ENCODE peak calls at places on chromosomes 13 and 19, in nine cellular contexts. J is retinal pigment epithelial cell, X is body of pancreas, W is adrenal gland, D is GM12865, S is gastrocnemius medialis, A is hepatocyte, Q is PC-3, M is testis. Z is an unnamed sample.

GRCh38 chr19:52690395-52691214 is 44.2 kb downstream of the ZNF611 start:
- DNase-seq in J (peak), X (peak), W (peak), D (peak), S (peak), A (peak), Q (peak), M (peak), Z (peak)

GRCh38 chr13:45626731-45627374 is 11.3 kb upstream of the ERICH6B start:
- DNase-seq in J (no peak), X (no peak), W (no peak), D (no peak), S (no peak), A (no peak), Q (peak), M (no peak), Z (no peak)

GRCh38 chr13:40622761-40623160 is 43.7 kb downstream of the FOXO1 start:
- DNase-seq in J (peak), X (no peak), W (no peak), D (no peak), S (no peak), A (no peak), Q (no peak), M (no peak), Z (no peak)

GRCh38 chr13:113854238-113855011 is 9.5 kb downstream of the GAS6 start:
- DNase-seq in J (no peak), X (peak), W (peak), D (no peak), S (no peak), A (no peak), Q (no peak), M (peak), Z (no peak)

GRCh38 chr13:101552797-101553196 is 100.3 kb downstream of the ITGBL1 start:
- DNase-seq in J (no peak), X (no peak), W (no peak), D (no peak), S (no peak), A (no peak), Q (peak), M (no peak), Z (no peak)

GRCh38 chr13:79522583-79522982 is 41.6 kb downstream of the NDFIP2 start:
- DNase-seq in J (no peak), X (no peak), W (no peak), D (peak), S (peak), A (no peak), Q (peak), M (no peak), Z (no peak)

GRCh38 chr13:51873837-51874236 is 12.1 kb downstream of the CCDC70 start:
- DNase-seq in J (no peak), X (no peak), W (no peak), D (no peak), S (no peak), A (no peak), Q (no peak), M (no peak), Z (no peak)

GRCh38 chr19:4058696-4059492 is 7.8 kb downstream of the ZBTB7A start:
- DNase-seq in J (no peak), X (no peak), W (no peak), D (no peak), S (no peak), A (no peak), Q (no peak), M (no peak), Z (peak)

GRCh38 chr13:26968431-26969335 is 202.9 kb downstream of the USP12 start:
- DNase-seq in J (no peak), X (peak), W (peak), D (no peak), S (no peak), A (peak), Q (no peak), M (no peak), Z (no peak)

GRCh38 chr19:33193864-33194362 is at the start of gene LRP3:
- DNase-seq in J (no peak), X (peak), W (peak), D (no peak), S (peak), A (peak), Q (peak), M (peak), Z (peak)

GRCh38 chr19:34482380-34483250 is 1.1 kb downstream of the WTIP start:
- DNase-seq in J (no peak), X (no peak), W (peak), D (no peak), S (no peak), A (peak), Q (no peak), M (peak), Z (peak)

GRCh38 chr19:45424191-45425058 is 708 bp upstream of the ERCC1 start:
- DNase-seq in J (no peak), X (peak), W (peak), D (peak), S (peak), A (peak), Q (peak), M (peak), Z (peak)

GRCh38 chr19:49149652-49150105 is 5.5 kb downstream of the HRC start:
- DNase-seq in J (peak), X (peak), W (peak), D (no peak), S (no peak), A (peak), Q (peak), M (peak), Z (peak)

GRCh38 chr13:44866512-44866911 is 122.8 kb downstream of the NUFIP1 start:
- DNase-seq in J (no peak), X (no peak), W (no peak), D (no peak), S (no peak), A (no peak), Q (no peak), M (no peak), Z (no peak)

GRCh38 chr13:46982856-46983582 is 86.2 kb upstream of the HTR2A start:
- DNase-seq in J (no peak), X (no peak), W (no peak), D (peak), S (no peak), A (no peak), Q (no peak), M (no peak), Z (no peak)

GRCh38 chr13:93289842-93290241 is 63.2 kb downstream of the GPC6 start:
- DNase-seq in J (no peak), X (no peak), W (no peak), D (no peak), S (no peak), A (no peak), Q (no peak), M (no peak), Z (no peak)

GRCh38 chr13:71644579-71644978 is 222.4 kb downstream of the DACH1 start:
- DNase-seq in J (no peak), X (no peak), W (no peak), D (no peak), S (no peak), A (no peak), Q (no peak), M (no peak), Z (no peak)

GRCh38 chr13:101649490-101650126 is 197.1 kb downstream of the ITGBL1 start:
- DNase-seq in J (peak), X (no peak), W (no peak), D (no peak), S (no peak), A (peak), Q (peak), M (no peak), Z (no peak)

GRCh38 chr13:39540929-39541605 is 61.9 kb downstream of the LHFPL6 start:
- DNase-seq in J (no peak), X (no peak), W (no peak), D (no peak), S (no peak), A (no peak), Q (no peak), M (no peak), Z (no peak)

GRCh38 chr13:69603144-69603853 is 504.3 kb upstream of the ATXN8OS start:
- DNase-seq in J (no peak), X (no peak), W (no peak), D (no peak), S (no peak), A (no peak), Q (no peak), M (no peak), Z (no peak)

GRCh38 chr19:8305798-8306197 is 2.4 kb downstream of the CD320 start:
- DNase-seq in J (no peak), X (peak), W (peak), D (no peak), S (no peak), A (no peak), Q (no peak), M (no peak), Z (no peak)

GRCh38 chr19:50558449-50558848 is 9.8 kb downstream of the LRRC4B start:
- DNase-seq in J (no peak), X (no peak), W (no peak), D (no peak), S (no peak), A (no peak), Q (no peak), M (no peak), Z (no peak)

GRCh38 chr19:50556236-50557008 is 11.8 kb downstream of the LRRC4B start:
- DNase-seq in J (peak), X (peak), W (peak), D (peak), S (no peak), A (peak), Q (peak), M (peak), Z (peak)

GRCh38 chr19:50555447-50556235 is 12.6 kb downstream of the LRRC4B start:
- DNase-seq in J (no peak), X (no peak), W (no peak), D (no peak), S (no peak), A (no peak), Q (no peak), M (peak), Z (peak)

GRCh38 chr19:50558039-50558438 is 10.2 kb downstream of the LRRC4B start:
- DNase-seq in J (no peak), X (no peak), W (no peak), D (no peak), S (no peak), A (no peak), Q (no peak), M (no peak), Z (no peak)

DNA sequence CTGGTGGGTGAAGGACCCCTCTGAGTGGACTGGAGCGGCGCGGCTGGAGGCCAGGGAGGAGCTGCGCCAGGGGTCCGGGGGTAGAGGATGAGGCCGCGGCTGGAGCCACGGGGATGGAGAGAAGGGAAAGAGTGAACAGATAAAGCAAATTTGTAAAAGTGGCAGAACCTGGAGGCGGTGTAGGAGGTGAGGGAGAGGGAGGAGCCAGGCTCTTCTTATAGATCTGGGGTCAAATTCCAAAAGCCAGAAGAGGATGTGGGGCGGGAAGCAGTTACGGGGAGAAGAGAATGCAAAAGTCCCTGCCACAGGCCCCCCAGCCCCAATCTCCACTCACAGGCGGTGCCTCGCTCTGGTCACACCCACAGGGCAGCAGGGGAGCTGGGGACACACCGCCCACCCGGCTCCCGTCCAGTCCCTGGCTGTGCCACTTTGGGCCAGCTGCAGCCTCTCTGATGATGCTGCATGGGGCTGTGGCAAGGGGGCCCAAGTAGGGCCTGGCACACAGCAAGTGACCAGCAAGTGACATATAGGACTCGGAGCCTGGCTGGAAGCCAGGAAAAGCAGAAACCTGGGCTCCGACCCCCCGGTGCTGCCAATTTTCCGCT is 11.1 kb downstream of the LRRC4B start:
- DNase-seq in J (no peak), X (no peak), W (no peak), D (no peak), S (no peak), A (peak), Q (no peak), M (no peak), Z (peak)
- H3K4me3 ChIP-seq in J (no peak), X (no peak), W (no peak), D (no peak), S (no peak), A (no peak), Q (no peak), M (peak), Z (peak)

GRCh38 chr13:59475911-59476310 is 687.8 kb downstream of the DIAPH3 start:
- DNase-seq in J (no peak), X (no peak), W (no peak), D (no peak), S (no peak), A (no peak), Q (no peak), M (no peak), Z (no peak)

GRCh38 chr13:59478908-59479307 is 684.8 kb downstream of the DIAPH3 start:
- DNase-seq in J (peak), X (no peak), W (no peak), D (no peak), S (no peak), A (no peak), Q (no peak), M (no peak), Z (peak)

GRCh38 chr13:59479629-59480028 is 684.1 kb downstream of the DIAPH3 start:
- DNase-seq in J (no peak), X (no peak), W (no peak), D (no peak), S (no peak), A (no peak), Q (no peak), M (no peak), Z (peak)

GRCh38 chr13:59476376-59476775 is 687.4 kb downstream of the DIAPH3 start:
- DNase-seq in J (no peak), X (no peak), W (no peak), D (no peak), S (no peak), A (no peak), Q (no peak), M (no peak), Z (no peak)

DNA sequence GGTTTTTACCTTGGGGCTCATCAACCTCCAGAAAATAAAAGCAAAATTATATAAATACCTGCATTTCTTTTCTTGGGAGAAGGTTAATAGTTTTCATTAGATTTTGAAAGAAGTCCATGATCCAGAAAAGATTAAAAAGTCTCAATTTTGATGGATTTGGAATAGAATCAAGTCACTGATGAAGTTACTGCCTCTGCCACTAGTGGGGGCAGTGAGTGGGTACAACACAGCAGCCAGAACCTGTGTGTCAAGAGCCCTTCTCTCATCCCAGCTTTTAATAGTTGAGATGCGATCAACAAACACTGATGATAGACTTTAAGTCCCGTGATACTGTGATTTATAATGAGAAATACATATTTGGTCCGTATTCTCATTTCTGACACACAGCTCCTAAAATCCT is 686.7 kb downstream of the DIAPH3 start:
- DNase-seq in J (no peak), X (no peak), W (no peak), D (peak), S (no peak), A (no peak), Q (no peak), M (no peak), Z (peak)
- TF ChIP-seq CTCF in J (peak), X (no peak), W (no peak), D (peak), S (no peak), A (peak), Q (peak), M (no peak), Z (peak)

GRCh38 chr19:38852231-38853044 is 2.7 kb upstream of the HNRNPL start:
- DNase-seq in J (no peak), X (peak), W (peak), D (peak), S (no peak), A (peak), Q (peak), M (peak), Z (peak)

GRCh38 chr19:38851622-38852230 is 1.9 kb upstream of the HNRNPL start:
- DNase-seq in J (no peak), X (peak), W (peak), D (peak), S (peak), A (peak), Q (peak), M (peak), Z (peak)

GRCh38 chr19:38853214-38853613 is 3.4 kb upstream of the HNRNPL start:
- DNase-seq in J (no peak), X (no peak), W (no peak), D (no peak), S (no peak), A (no peak), Q (no peak), M (no peak), Z (no peak)

GRCh38 chr19:38861368-38861767 is 11.6 kb upstream of the HNRNPL start:
- DNase-seq in J (no peak), X (no peak), W (no peak), D (no peak), S (no peak), A (no peak), Q (no peak), M (no peak), Z (no peak)

DNA sequence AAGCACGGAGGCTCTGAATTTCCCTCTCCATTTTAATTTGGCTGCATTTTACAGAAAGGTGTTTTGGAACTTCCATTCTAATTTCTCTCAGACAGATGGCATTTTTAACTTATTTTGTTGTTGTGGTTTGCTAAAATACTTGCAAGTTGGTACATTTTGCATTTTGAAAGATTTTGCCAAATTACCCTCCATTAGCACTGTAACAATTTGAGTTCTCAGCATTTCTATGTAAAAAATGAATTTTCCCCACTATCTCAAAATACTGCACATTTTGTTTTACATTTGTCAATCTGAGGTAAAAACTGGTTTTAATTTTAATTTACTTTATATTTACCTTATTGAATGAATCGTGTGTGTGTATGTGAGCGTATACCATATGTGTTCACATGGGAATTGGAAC is 7.0 kb upstream of the HNRNPL start:
- DNase-seq in J (no peak), X (no peak), W (no peak), D (no peak), S (no peak), A (no peak), Q (no peak), M (no peak), Z (no peak)
- H3K4me3 ChIP-seq in J (no peak), X (no peak), W (no peak), D (no peak), S (no peak), A (no peak), Q (no peak), M (no peak), Z (no peak)

GRCh38 chr13:35789335-35790166 is 313.1 kb upstream of the MAB21L1 start:
- DNase-seq in J (no peak), X (no peak), W (no peak), D (peak), S (no peak), A (peak), Q (peak), M (no peak), Z (peak)
- TF ChIP-seq CTCF in J (peak), X (peak), W (peak), D (peak), S (no peak), A (peak), Q (peak), M (peak), Z (peak)

Z was measured in GM23338.